ENCODE peak calls at places on chromosomes 16 and 17, in four cellular contexts. One of them, this sample, is unnamed.

GRCh38 chr17:34226011-34226410 is 29.1 kb upstream of the CCL2 start:
- DNase-seq in neural crest cell: no peak
- DNase-seq in fibroblast of the aortic adventitia: no peak
- DNase-seq in GM12878: no peak
- DNase-seq in this sample: no peak

GRCh38 chr16:81823111-81823510 is 44.0 kb downstream of the PLCG2 start:
- DNase-seq in GM12878: no peak
- DNase-seq in neural crest cell: no peak
- DNase-seq in fibroblast of the aortic adventitia: no peak
- DNase-seq in this sample: no peak

GRCh38 chr16:46947900-46948547 is 25.4 kb downstream of the DNAJA2 start:
- DNase-seq in neural crest cell: peak; percentile 27
- DNase-seq in GM12878: peak; percentile 32
- DNase-seq in fibroblast of the aortic adventitia: peak; percentile 63
- DNase-seq in this sample: peak; percentile 19

GRCh38 chr16:3509470-3509928 is 8.7 kb downstream of the CLUAP1 start:
- DNase-seq in fibroblast of the aortic adventitia: no peak
- DNase-seq in neural crest cell: no peak
- DNase-seq in GM12878: peak; percentile 84
- DNase-seq in this sample: no peak

GRCh38 chr16:26317885-26318284 is 626.1 kb downstream of the HS3ST4 start:
- DNase-seq in fibroblast of the aortic adventitia: no peak
- DNase-seq in GM12878: no peak
- DNase-seq in neural crest cell: no peak
- DNase-seq in this sample: no peak

GRCh38 chr17:40953876-40954275 is 12.9 kb downstream of the KRT39 start:
- DNase-seq in GM12878: no peak
- DNase-seq in fibroblast of the aortic adventitia: peak; percentile 69
- DNase-seq in neural crest cell: no peak
- DNase-seq in this sample: no peak

GRCh38 chr16:23321206-23321875 is 19.2 kb downstream of the SCNN1B start:
- DNase-seq in fibroblast of the aortic adventitia: no peak
- DNase-seq in neural crest cell: no peak
- DNase-seq in GM12878: no peak
- DNase-seq in this sample: no peak

GRCh38 chr17:43608313-43608712 is 53.4 kb downstream of the MEOX1 start:
- DNase-seq in GM12878: peak; percentile 28
- DNase-seq in neural crest cell: no peak
- DNase-seq in fibroblast of the aortic adventitia: peak; percentile 16
- DNase-seq in this sample: no peak

GRCh38 chr16:69329369-69330285 is 761 bp downstream of the PDF start:
- DNase-seq in GM12878: no peak
- DNase-seq in neural crest cell: no peak
- DNase-seq in fibroblast of the aortic adventitia: no peak
- DNase-seq in this sample: peak; percentile 50

GRCh38 chr16:78684040-78684611 is 584.7 kb downstream of the WWOX start:
- DNase-seq in GM12878: no peak
- DNase-seq in neural crest cell: no peak
- DNase-seq in fibroblast of the aortic adventitia: peak; percentile 97
- DNase-seq in this sample: no peak

GRCh38 chr17:83185023-83186002 is 105.9 kb downstream of the METRNL start:
- DNase-seq in neural crest cell: no peak
- DNase-seq in fibroblast of the aortic adventitia: no peak
- DNase-seq in GM12878: no peak
- DNase-seq in this sample: no peak

GRCh38 chr16:8892101-8892575 is 10.0 kb downstream of the LITAFD start:
- DNase-seq in fibroblast of the aortic adventitia: no peak
- DNase-seq in neural crest cell: no peak
- DNase-seq in GM12878: peak; percentile 42
- DNase-seq in this sample: no peak

GRCh38 chr17:57261084-57261461 is 4.8 kb downstream of the MSI2 start:
- DNase-seq in neural crest cell: no peak
- DNase-seq in fibroblast of the aortic adventitia: no peak
- DNase-seq in GM12878: no peak
- DNase-seq in this sample: no peak

GRCh38 chr17:38881600-38882191 is 11.8 kb downstream of the LASP1 start:
- DNase-seq in neural crest cell: no peak
- DNase-seq in GM12878: no peak
- DNase-seq in fibroblast of the aortic adventitia: peak; percentile 90
- DNase-seq in this sample: no peak

GRCh38 chr17:34757611-34758010 is 178.2 kb downstream of the TMEM132E start:
- DNase-seq in neural crest cell: no peak
- DNase-seq in GM12878: no peak
- DNase-seq in fibroblast of the aortic adventitia: no peak
- DNase-seq in this sample: no peak

GRCh38 chr16:25628766-25629165 is 63.0 kb upstream of the HS3ST4 start:
- DNase-seq in neural crest cell: no peak
- DNase-seq in fibroblast of the aortic adventitia: no peak
- DNase-seq in GM12878: no peak
- DNase-seq in this sample: no peak

GRCh38 chr17:18251204-18251603 is 7.3 kb downstream of the FLII start:
- DNase-seq in fibroblast of the aortic adventitia: no peak
- DNase-seq in GM12878: no peak
- DNase-seq in neural crest cell: no peak
- DNase-seq in this sample: no peak

GRCh38 chr17:28688481-28688880 is 23.2 kb downstream of the PROCA1 start:
- DNase-seq in neural crest cell: no peak
- DNase-seq in GM12878: no peak
- DNase-seq in fibroblast of the aortic adventitia: no peak
- DNase-seq in this sample: no peak

GRCh38 chr17:67559381-67559966 is 158.3 kb upstream of the NOL11 start:
- DNase-seq in GM12878: no peak
- DNase-seq in neural crest cell: no peak
- DNase-seq in fibroblast of the aortic adventitia: no peak
- DNase-seq in this sample: no peak

GRCh38 chr17:75182319-75182568 is 515 bp downstream of the SUMO2 start:
- DNase-seq in fibroblast of the aortic adventitia: no peak
- DNase-seq in GM12878: no peak
- DNase-seq in neural crest cell: peak; percentile 18
- DNase-seq in this sample: no peak

GRCh38 chr17:41695134-41695661 is 6.5 kb downstream of the EIF1 start:
- DNase-seq in neural crest cell: no peak
- DNase-seq in fibroblast of the aortic adventitia: no peak
- DNase-seq in GM12878: no peak
- DNase-seq in this sample: no peak

GRCh38 chr17:65559802-65560627 is 1.4 kb downstream of the AXIN2 start:
- DNase-seq in neural crest cell: peak; percentile 62
- DNase-seq in GM12878: no peak
- DNase-seq in fibroblast of the aortic adventitia: peak; percentile 20
- DNase-seq in this sample: peak; percentile 68

GRCh38 chr16:53094013-53094630 is 39.3 kb downstream of the CHD9 start:
- DNase-seq in fibroblast of the aortic adventitia: no peak
- DNase-seq in neural crest cell: no peak
- DNase-seq in GM12878: peak; percentile 45
- DNase-seq in this sample: no peak

GRCh38 chr17:38918129-38918913 is 7.1 kb upstream of the LASP1NB start:
- DNase-seq in fibroblast of the aortic adventitia: no peak
- DNase-seq in GM12878: no peak
- DNase-seq in neural crest cell: no peak
- DNase-seq in this sample: no peak

GRCh38 chr17:72004476-72005331 is 116.1 kb upstream of the SOX9 start:
- DNase-seq in neural crest cell: no peak
- DNase-seq in fibroblast of the aortic adventitia: no peak
- DNase-seq in GM12878: peak; percentile 79
- DNase-seq in this sample: no peak

GRCh38 chr16:85092851-85093250 is 19.4 kb downstream of the CIBAR2 start:
- DNase-seq in GM12878: no peak
- DNase-seq in fibroblast of the aortic adventitia: no peak
- DNase-seq in neural crest cell: no peak
- DNase-seq in this sample: no peak

GRCh38 chr17:17375826-17376225 is 72.7 kb downstream of the NT5M start:
- DNase-seq in GM12878: no peak
- DNase-seq in fibroblast of the aortic adventitia: peak; percentile 17
- DNase-seq in neural crest cell: no peak
- DNase-seq in this sample: no peak

GRCh38 chr16:1787056-1787321 is 4.2 kb downstream of the NUBP2 start:
- DNase-seq in fibroblast of the aortic adventitia: no peak
- DNase-seq in GM12878: no peak
- DNase-seq in neural crest cell: no peak
- DNase-seq in this sample: no peak

GRCh38 chr17:57366558-57367351 is 110.4 kb downstream of the MSI2 start:
- DNase-seq in neural crest cell: no peak
- DNase-seq in GM12878: no peak
- DNase-seq in fibroblast of the aortic adventitia: no peak
- DNase-seq in this sample: no peak

GRCh38 chr16:71474864-71475263 is 12.8 kb upstream of the ZNF23 start:
- DNase-seq in neural crest cell: no peak
- DNase-seq in fibroblast of the aortic adventitia: peak; percentile 63
- DNase-seq in GM12878: no peak
- DNase-seq in this sample: no peak

GRCh38 chr16:71482569-71482968 is 6.6 kb downstream of the ZNF19 start:
- DNase-seq in neural crest cell: no peak
- DNase-seq in GM12878: no peak
- DNase-seq in fibroblast of the aortic adventitia: no peak
- DNase-seq in this sample: no peak

GRCh38 chr16:71476457-71476856 is 12.7 kb downstream of the ZNF19 start:
- DNase-seq in GM12878: no peak
- DNase-seq in neural crest cell: no peak
- DNase-seq in fibroblast of the aortic adventitia: no peak
- DNase-seq in this sample: no peak

GRCh38 chr16:71484006-71484893 is 4.9 kb downstream of the ZNF19 start:
- DNase-seq in fibroblast of the aortic adventitia: peak; percentile 96
- DNase-seq in neural crest cell: peak; percentile 65
- DNase-seq in GM12878: peak; percentile 82
- DNase-seq in this sample: peak; percentile 69

DNA sequence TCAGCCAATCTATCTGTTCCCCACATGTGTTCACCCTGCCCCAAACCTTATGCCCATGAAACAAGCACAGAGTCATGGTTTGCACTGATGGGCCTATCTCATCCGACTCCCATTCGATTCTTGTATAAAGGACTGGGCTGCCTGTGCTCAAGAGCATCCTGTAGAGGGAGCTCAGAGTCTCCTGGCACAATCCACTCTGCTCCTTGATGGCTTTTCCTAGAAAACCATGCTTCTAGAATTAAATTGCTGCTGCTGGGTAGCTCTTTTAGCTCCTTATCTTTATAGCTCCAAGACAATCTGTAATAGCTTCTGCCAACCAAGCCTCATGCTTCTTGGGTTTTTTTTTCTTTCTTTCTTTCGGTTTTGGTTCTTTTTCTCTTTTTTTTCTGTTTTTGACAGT is 9.7 kb downstream of the ZNF19 start:
- DNase-seq in neural crest cell: no peak
- DNase-seq in fibroblast of the aortic adventitia: peak; percentile 33
- DNase-seq in GM12878: no peak
- DNase-seq in this sample: peak; percentile 10
- TF ChIP-seq CTCF in neural crest cell: peak; percentile 62
- TF ChIP-seq CTCF in fibroblast of the aortic adventitia: peak; percentile 50
- TF ChIP-seq CTCF in GM12878: peak; percentile 45
- TF ChIP-seq CTCF in this sample: peak; percentile 38

DNA sequence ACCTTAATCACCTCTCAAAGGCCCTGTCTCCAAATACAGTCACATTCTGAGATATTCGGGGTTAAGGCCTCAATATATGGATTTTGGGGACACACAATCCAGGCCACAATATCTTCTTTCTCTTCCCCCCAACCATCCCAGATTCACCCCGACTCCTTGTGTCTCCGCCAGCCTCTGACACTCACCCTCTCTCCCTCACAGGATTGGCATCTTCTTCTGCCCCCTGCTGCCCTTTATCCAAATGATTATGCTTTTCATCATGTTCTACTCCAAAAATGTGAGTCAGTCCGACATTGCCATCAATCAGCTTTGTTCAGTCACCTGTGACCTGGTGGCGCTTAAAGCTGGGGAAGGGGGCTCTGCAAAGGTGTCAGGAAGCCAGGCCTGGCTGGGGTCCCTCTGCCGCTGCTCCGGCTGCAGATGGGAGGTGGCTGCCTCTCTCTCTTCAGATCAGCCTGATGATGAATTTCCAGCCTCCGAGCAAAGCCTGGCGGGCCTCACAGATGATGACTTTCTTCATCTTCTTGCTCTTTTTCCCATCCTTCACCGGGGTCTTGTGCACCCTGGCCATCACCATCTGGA is 35.1 kb downstream of the GDE1 start:
- DNase-seq in fibroblast of the aortic adventitia: no peak
- DNase-seq in neural crest cell: no peak
- DNase-seq in GM12878: no peak
- DNase-seq in this sample: no peak
- TF ChIP-seq CTCF in fibroblast of the aortic adventitia: no peak
- TF ChIP-seq CTCF in neural crest cell: no peak
- TF ChIP-seq CTCF in GM12878: no peak
- TF ChIP-seq CTCF in this sample: no peak

DNA sequence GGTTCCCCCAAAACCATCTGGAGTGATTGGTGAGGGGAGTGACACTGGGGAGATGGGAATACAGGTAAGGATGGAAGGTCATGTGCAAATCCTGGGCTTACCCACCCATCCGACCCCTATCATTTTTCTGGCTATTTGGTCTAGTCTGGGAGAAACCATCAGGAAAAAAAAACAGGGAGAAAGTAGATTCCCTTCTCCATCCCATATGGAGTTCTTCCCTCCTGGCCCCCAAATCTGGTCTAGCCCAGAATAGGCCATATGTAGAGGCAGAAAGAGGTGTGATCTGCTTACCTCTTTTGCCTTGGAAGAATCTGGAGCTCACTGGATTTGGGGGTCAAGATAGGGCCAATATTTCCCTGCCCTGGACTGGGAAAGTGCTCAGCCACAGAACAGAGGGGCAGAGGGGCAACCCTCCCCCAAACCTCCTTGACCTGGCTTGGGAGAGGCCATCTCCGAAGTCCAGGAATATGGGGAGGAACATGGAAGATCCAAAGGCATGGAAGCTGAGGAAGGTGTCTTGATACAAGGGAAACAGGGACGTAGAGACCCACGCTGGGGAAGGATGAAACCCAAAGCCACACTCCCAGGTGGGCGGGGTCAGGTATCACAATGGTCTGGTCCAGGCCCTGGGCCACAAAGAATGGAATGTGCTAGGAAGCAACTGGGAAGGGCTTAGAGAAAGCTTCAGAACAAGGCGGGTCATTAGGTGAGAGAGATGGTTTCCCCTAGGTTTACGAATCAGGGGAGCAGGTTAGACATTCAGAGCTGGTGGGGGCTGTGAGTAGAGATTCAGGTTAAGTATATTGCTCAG is 16.2 kb downstream of the CHRNB1 start:
- DNase-seq in GM12878: no peak
- DNase-seq in neural crest cell: no peak
- DNase-seq in fibroblast of the aortic adventitia: no peak
- DNase-seq in this sample: no peak
- TF ChIP-seq CTCF in GM12878: no peak
- TF ChIP-seq CTCF in neural crest cell: no peak
- TF ChIP-seq CTCF in fibroblast of the aortic adventitia: no peak
- TF ChIP-seq CTCF in this sample: no peak

DNA sequence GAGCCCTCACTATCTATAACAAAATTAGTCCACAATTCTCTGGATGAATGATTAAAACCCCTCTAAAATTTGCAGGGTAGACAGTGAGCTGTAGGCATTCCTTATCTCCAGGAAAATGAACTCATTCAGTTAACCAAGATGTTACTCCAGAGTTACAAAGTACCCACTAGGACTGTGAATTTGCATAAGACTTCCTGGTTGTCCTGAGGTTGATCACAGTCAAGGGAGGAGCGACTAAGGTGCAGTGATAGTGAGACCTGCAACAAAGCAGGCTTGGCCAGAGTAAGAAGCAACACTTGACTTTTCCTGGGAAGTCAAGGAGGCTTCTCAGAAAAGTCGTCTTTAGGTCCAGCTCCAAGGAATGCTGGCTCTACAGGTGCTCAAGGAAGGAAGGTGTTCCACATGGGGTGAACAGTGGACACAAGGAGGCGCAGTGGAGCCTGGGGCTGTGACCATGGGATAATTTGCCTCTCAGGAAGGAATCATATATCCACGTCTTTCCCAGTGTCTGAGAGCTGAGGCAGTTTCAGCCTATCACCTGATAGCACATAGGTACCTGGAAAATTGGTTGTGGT is 821.0 kb upstream of the EEF2KMT start:
- DNase-seq in neural crest cell: no peak
- DNase-seq in GM12878: no peak
- DNase-seq in fibroblast of the aortic adventitia: no peak
- DNase-seq in this sample: no peak
- TF ChIP-seq CTCF in neural crest cell: peak; percentile 39
- TF ChIP-seq CTCF in GM12878: no peak
- TF ChIP-seq CTCF in fibroblast of the aortic adventitia: no peak
- TF ChIP-seq CTCF in this sample: no peak